ENCODE peak calls at places on chromosomes 4 and X, in eight cellular contexts. Q, M, A, G, T, U, Y and W are unnamed samples.

GRCh38 chrX:106035064-106035463 is 3.5 kb downstream of the SERPINA7 start:
- DNase-seq in U (no peak), T (peak; percentile 8), G (peak; percentile 14), M (no peak), A (no peak), Y (no peak), Q (no peak), W (no peak)

GRCh38 chr4:93317046-93317445 is 511.5 kb upstream of the ATOH1 start:
- DNase-seq in U (no peak), A (no peak), T (no peak), M (no peak), G (no peak), Y (no peak), Q (no peak), W (no peak)

GRCh38 chr4:89813197-89813596 is 23.8 kb downstream of the SNCA start:
- DNase-seq in M (no peak), U (no peak), A (no peak), Y (no peak), Q (no peak), T (no peak), G (no peak), W (no peak)

GRCh38 chr4:112982677-112983076 is 66.8 kb upstream of the ANK2 start:
- DNase-seq in T (no peak), U (no peak), M (no peak), A (no peak), G (no peak), Q (no peak), Y (no peak), W (no peak)

GRCh38 chrX:21974011-21974385 is 33.5 kb downstream of the SMS start:
- DNase-seq in U (no peak), A (no peak), M (no peak), T (no peak), G (no peak), Q (no peak), Y (peak; percentile 17), W (no peak)

GRCh38 chr4:476501-476900 is 22.5 kb downstream of the ZNF721 start:
- DNase-seq in A (no peak), Q (no peak), G (no peak), Y (no peak), U (no peak), T (no peak), M (no peak), W (no peak)

GRCh38 chr4:34009951-34010350 is 2234.4 kb downstream of the ARAP2 start:
- DNase-seq in Q (no peak), Y (no peak), A (no peak), T (no peak), M (no peak), U (no peak), G (no peak), W (no peak)

GRCh38 chr4:148787831-148788477 is 345.7 kb upstream of the NR3C2 start:
- DNase-seq in T (no peak), U (no peak), A (no peak), M (no peak), Y (no peak), Q (no peak), G (peak; percentile 23), W (no peak)

GRCh38 chrX:13855689-13856425 is 39.0 kb upstream of the GPM6B start:
- DNase-seq in Y (no peak), T (no peak), Q (no peak), G (no peak), U (no peak), M (no peak), A (no peak), W (no peak)

GRCh38 chr4:71732066-71732465 is 51.8 kb downstream of the GC start:
- DNase-seq in T (no peak), Y (no peak), U (no peak), Q (no peak), M (no peak), A (no peak), G (no peak), W (no peak)

GRCh38 chr4:169208090-169208455 is 62.7 kb downstream of the SH3RF1 start:
- DNase-seq in Q (no peak), Y (no peak), M (no peak), A (no peak), T (no peak), G (peak; percentile 40), U (no peak), W (no peak)
- H3K4me1 ChIP-seq in Q (peaks cover 34% of the 10 kb centered on the region), Y (peaks cover 16% of the 10 kb centered on the region), M (peaks cover 7% of the 10 kb centered on the region), A (no peaks in the 10 kb centered on the region), T (peaks cover 7% of the 10 kb centered on the region), G (peaks cover 20% of the 10 kb centered on the region), U (peaks cover 10% of the 10 kb centered on the region), W (peaks cover 53% of the 10 kb centered on the region)

GRCh38 chr4:40842318-40842717 is 92.6 kb downstream of the NSUN7 start:
- DNase-seq in G (no peak), A (no peak), U (no peak), M (no peak), Q (peak; percentile 71), Y (no peak), T (no peak), W (no peak)
- TF ChIP-seq POLR2AphosphoS5 in G (no peak), A (no peak), U (no peak), M (no peak), Q (no peak), Y (no peak), T (no peak), W (no peak)

GRCh38 chr4:185015108-185015507 is 3.2 kb upstream of the HELT start:
- DNase-seq in T (no peak), A (no peak), G (no peak), Q (no peak), Y (no peak), M (no peak), U (no peak), W (no peak)

GRCh38 chr4:185013715-185014114 is 4.6 kb upstream of the HELT start:
- DNase-seq in Q (no peak), U (no peak), G (no peak), T (no peak), M (no peak), Y (no peak), A (no peak), W (no peak)

GRCh38 chr4:185017964-185018772 is at the start of gene HELT:
- DNase-seq in T (no peak), M (no peak), Y (no peak), Q (no peak), U (no peak), G (peak; percentile 78), A (no peak), W (no peak)

GRCh38 chr4:185016946-185017797 is 1.1 kb upstream of the HELT start:
- DNase-seq in Q (no peak), T (no peak), G (peak; percentile 69), U (no peak), A (no peak), Y (no peak), M (no peak), W (no peak)

GRCh38 chr4:185016101-185016940 is 2.0 kb upstream of the HELT start:
- DNase-seq in A (no peak), G (peak; percentile 55), M (no peak), T (no peak), U (no peak), Q (no peak), Y (no peak), W (no peak)
- H3K27me3 ChIP-seq in A (peaks cover 48% of the 10 kb centered on the region), G (peaks cover 99% of the 10 kb centered on the region), M (peaks cover 91% of the 10 kb centered on the region), T (no peaks in the 10 kb centered on the region), U (peaks cover 100% of the 10 kb centered on the region), Q (peaks cover 99% of the 10 kb centered on the region), Y (peaks cover 20% of the 10 kb centered on the region), W (peaks cover 37% of the 10 kb centered on the region)

GRCh38 chrX:46262299-46262698 is 282.9 kb downstream of the ZNF674 start:
- DNase-seq in T (no peak), M (no peak), A (no peak), G (no peak), Q (no peak), Y (no peak), U (no peak), W (no peak)
- H3K4me1 ChIP-seq in T (peaks cover 23% of the 10 kb centered on the region), M (no peaks in the 10 kb centered on the region), A (no peaks in the 10 kb centered on the region), G (peaks cover 7% of the 10 kb centered on the region), Q (no peaks in the 10 kb centered on the region), Y (no peaks in the 10 kb centered on the region), U (no peaks in the 10 kb centered on the region), W (no peaks in the 10 kb centered on the region)

GRCh38 chrX:10444204-10444603 is 176.2 kb downstream of the MID1 start:
- DNase-seq in M (no peak), Y (no peak), U (no peak), T (no peak), Q (no peak), A (no peak), G (peak; percentile 6), W (no peak)

GRCh38 chrX:10450959-10451355 is 169.4 kb downstream of the MID1 start:
- DNase-seq in U (no peak), Y (no peak), G (no peak), Q (no peak), T (no peak), A (no peak), M (no peak), W (no peak)

GRCh38 chrX:10450229-10450958 is 170.0 kb downstream of the MID1 start:
- DNase-seq in G (no peak), T (no peak), Q (no peak), U (no peak), M (no peak), A (no peak), Y (no peak), W (no peak)

DNA sequence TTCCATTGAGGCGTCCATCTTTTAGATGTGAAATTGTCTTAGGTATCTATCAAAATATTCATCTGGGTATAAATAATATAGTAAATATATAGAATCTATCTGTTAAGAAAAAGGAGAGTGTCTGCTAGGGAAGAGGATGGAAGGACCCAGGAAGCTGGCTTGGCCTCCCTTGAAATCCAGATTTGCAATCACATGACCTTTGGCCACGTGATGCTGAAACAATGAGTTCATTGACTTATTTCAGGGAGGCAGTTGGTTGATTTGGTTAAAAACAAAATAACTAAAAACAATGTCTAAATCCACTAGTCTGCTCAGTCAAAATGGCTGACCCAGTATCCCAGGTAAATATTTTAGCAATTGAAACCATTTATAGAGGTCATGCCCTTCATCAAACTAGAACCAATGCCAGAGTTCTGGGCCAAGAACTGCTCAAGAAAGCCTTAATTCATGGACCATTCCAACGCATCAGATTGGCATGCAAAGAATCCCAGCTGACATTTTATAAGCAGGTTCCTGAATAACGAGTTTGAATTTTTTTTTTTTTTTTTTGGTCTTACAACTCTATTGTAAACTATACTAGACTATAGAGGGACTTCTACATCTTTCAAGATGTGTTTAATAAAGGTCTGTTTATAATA is 172.7 kb downstream of the MID1 start:
- DNase-seq in Y (no peak), Q (no peak), A (no peak), U (no peak), G (no peak), T (no peak), M (no peak), W (no peak)
- TF ChIP-seq POLR2AphosphoS5 in Y (no peak), Q (no peak), A (no peak), U (no peak), G (no peak), T (no peak), M (no peak), W (no peak)

GRCh38 chr4:8894424-8894816 is 22.8 kb upstream of the HMX1 start:
- DNase-seq in Y (no peak), T (no peak), G (no peak), M (no peak), A (no peak), U (no peak), Q (no peak), W (no peak)
- H3K27me3 ChIP-seq in Y (peaks cover 4% of the 10 kb centered on the region), T (no peaks in the 10 kb centered on the region), G (peaks cover 92% of the 10 kb centered on the region), M (peaks cover 74% of the 10 kb centered on the region), A (peaks cover 45% of the 10 kb centered on the region), U (peaks cover 80% of the 10 kb centered on the region), Q (peaks cover 93% of the 10 kb centered on the region), W (peaks cover 25% of the 10 kb centered on the region)

GRCh38 chr4:2860391-2861348 is 17.0 kb downstream of the ADD1 start:
- DNase-seq in U (no peak), Y (no peak), A (peak; percentile 80), G (peak; percentile 71), Q (no peak), T (no peak), M (no peak), W (no peak)
- H3K4me1 ChIP-seq in U (peaks cover 92% of the 10 kb centered on the region), Y (peaks cover 34% of the 10 kb centered on the region), A (peaks cover 98% of the 10 kb centered on the region), G (peaks cover 45% of the 10 kb centered on the region), Q (peaks cover 89% of the 10 kb centered on the region), T (peaks cover 36% of the 10 kb centered on the region), M (peaks cover 20% of the 10 kb centered on the region), W (peaks cover 79% of the 10 kb centered on the region)